ENCODE peak calls at places on chromosomes 13 and 19, in four cellular contexts. One of them, this sample, is unnamed.

GRCh38 chr13:68905186-68905585 is 1202.4 kb upstream of the ATXN8OS start:
- DNase-seq in HEK293T: no peak
- DNase-seq in WTC11: no peak
- DNase-seq in K562: no peak
- DNase-seq in this sample: no peak

GRCh38 chr19:2887391-2887914 is 13.3 kb upstream of the ZNF57 start:
- DNase-seq in HEK293T: peak; percentile 45
- DNase-seq in K562: peak; percentile 71
- DNase-seq in WTC11: no peak
- DNase-seq in this sample: peak; percentile 76

GRCh38 chr19:18422530-18423191 is 3.5 kb downstream of the SSBP4 start:
- DNase-seq in HEK293T: no peak
- DNase-seq in WTC11: no peak
- DNase-seq in K562: no peak
- DNase-seq in this sample: no peak

GRCh38 chr19:1884291-1884718 is 991 bp downstream of the ABHD17A start:
- DNase-seq in HEK293T: no peak
- DNase-seq in K562: peak; percentile 45
- DNase-seq in WTC11: no peak
- DNase-seq in this sample: no peak

GRCh38 chr13:66556306-66556705 is 673.8 kb downstream of the PCDH9 start:
- DNase-seq in HEK293T: no peak
- DNase-seq in WTC11: no peak
- DNase-seq in K562: no peak
- DNase-seq in this sample: no peak

GRCh38 chr19:39070888-39071287 is 13.3 kb upstream of the ACP7 start:
- DNase-seq in HEK293T: no peak
- DNase-seq in K562: no peak
- DNase-seq in WTC11: no peak
- DNase-seq in this sample: no peak

GRCh38 chr13:57633950-57634828 is 2.6 kb downstream of the PCDH17 start:
- DNase-seq in K562: no peak
- DNase-seq in HEK293T: no peak
- DNase-seq in WTC11: peak; percentile 35
- DNase-seq in this sample: no peak

GRCh38 chr13:44843403-44843802 is 145.9 kb downstream of the NUFIP1 start:
- DNase-seq in HEK293T: no peak
- DNase-seq in K562: no peak
- DNase-seq in WTC11: no peak
- DNase-seq in this sample: no peak

GRCh38 chr13:94710881-94711560 is 1.3 kb downstream of the SOX21 start:
- DNase-seq in WTC11: peak; percentile 53
- DNase-seq in HEK293T: peak; percentile 89
- DNase-seq in K562: peak; percentile 21
- DNase-seq in this sample: no peak

GRCh38 chr13:85333511-85333910 is 465.7 kb downstream of the SLITRK6 start:
- DNase-seq in K562: no peak
- DNase-seq in WTC11: no peak
- DNase-seq in HEK293T: no peak
- DNase-seq in this sample: no peak

GRCh38 chr19:2561895-2562294 is 86.0 kb downstream of the GADD45B start:
- DNase-seq in HEK293T: no peak
- DNase-seq in WTC11: no peak
- DNase-seq in K562: no peak
- DNase-seq in this sample: no peak

GRCh38 chr19:2334986-2335846 is 6.7 kb downstream of the SPPL2B start:
- DNase-seq in K562: no peak
- DNase-seq in WTC11: no peak
- DNase-seq in HEK293T: no peak
- DNase-seq in this sample: no peak

GRCh38 chr13:44557986-44558385 is 18.1 kb downstream of the TSC22D1 start:
- DNase-seq in HEK293T: no peak
- DNase-seq in WTC11: no peak
- DNase-seq in K562: no peak
- DNase-seq in this sample: no peak

GRCh38 chr19:16373079-16373478 is 48.5 kb downstream of the KLF2 start:
- DNase-seq in HEK293T: no peak
- DNase-seq in K562: no peak
- DNase-seq in WTC11: no peak
- DNase-seq in this sample: no peak

GRCh38 chr13:68749801-68750200 is 1357.8 kb upstream of the ATXN8OS start:
- DNase-seq in K562: no peak
- DNase-seq in WTC11: no peak
- DNase-seq in HEK293T: no peak
- DNase-seq in this sample: no peak

GRCh38 chr19:482186-483041 is 13.9 kb upstream of the MADCAM1 start:
- DNase-seq in WTC11: no peak
- DNase-seq in K562: peak; percentile 6
- DNase-seq in HEK293T: no peak
- DNase-seq in this sample: no peak

GRCh38 chr19:17944301-17944700 is 11.5 kb downstream of the CCDC124 start:
- DNase-seq in WTC11: no peak
- DNase-seq in HEK293T: no peak
- DNase-seq in K562: no peak
- DNase-seq in this sample: no peak

GRCh38 chr13:85828094-85828684 is 29.0 kb upstream of the SLITRK6 start:
- DNase-seq in WTC11: no peak
- DNase-seq in K562: peak; percentile 6
- DNase-seq in HEK293T: peak; percentile 39
- DNase-seq in this sample: peak; percentile 6

GRCh38 chr19:54248016-54248601 is 5.5 kb upstream of the LILRA6 start:
- DNase-seq in HEK293T: no peak
- DNase-seq in WTC11: no peak
- DNase-seq in K562: no peak
- DNase-seq in this sample: no peak

GRCh38 chr13:48748681-48749080 is 95.0 kb downstream of the CYSLTR2 start:
- DNase-seq in WTC11: no peak
- DNase-seq in HEK293T: no peak
- DNase-seq in K562: no peak
- DNase-seq in this sample: no peak

GRCh38 chr13:31090921-31091624 is 70.6 kb downstream of the HSPH1 start:
- DNase-seq in WTC11: no peak
- DNase-seq in K562: no peak
- DNase-seq in HEK293T: no peak
- DNase-seq in this sample: no peak

GRCh38 chr13:114062754-114063153 is 69.7 kb downstream of the RASA3 start:
- DNase-seq in WTC11: no peak
- DNase-seq in K562: no peak
- DNase-seq in HEK293T: no peak
- DNase-seq in this sample: no peak

GRCh38 chr13:99415851-99416331 is 85.4 kb upstream of the TM9SF2 start:
- DNase-seq in K562: no peak
- DNase-seq in WTC11: no peak
- DNase-seq in HEK293T: no peak
- DNase-seq in this sample: no peak

GRCh38 chr19:7363225-7363624 is 14.5 kb downstream of the ARHGEF18 start:
- DNase-seq in WTC11: no peak
- DNase-seq in K562: no peak
- DNase-seq in HEK293T: no peak
- DNase-seq in this sample: no peak

GRCh38 chr13:41622545-41623429 is 165.4 kb downstream of the RGCC start:
- DNase-seq in WTC11: no peak
- DNase-seq in HEK293T: no peak
- DNase-seq in K562: no peak
- DNase-seq in this sample: no peak
- TF ChIP-seq ELF4 in WTC11: no peak
- TF ChIP-seq ELF4 in HEK293T: no peak
- TF ChIP-seq ELF4 in K562: no peak
- TF ChIP-seq ELF4 in this sample: no peak

GRCh38 chr19:10223488-10224213 is 7.5 kb downstream of the S1PR2 start:
- DNase-seq in WTC11: no peak
- DNase-seq in K562: peak; percentile 52
- DNase-seq in HEK293T: no peak
- DNase-seq in this sample: no peak

GRCh38 chr19:10217085-10217484 is 14.0 kb downstream of the S1PR2 start:
- DNase-seq in WTC11: no peak
- DNase-seq in HEK293T: no peak
- DNase-seq in K562: no peak
- DNase-seq in this sample: no peak

GRCh38 chr19:10222201-10222890 is 8.8 kb downstream of the S1PR2 start:
- DNase-seq in WTC11: no peak
- DNase-seq in K562: no peak
- DNase-seq in HEK293T: no peak
- DNase-seq in this sample: no peak

GRCh38 chr19:10220695-10221094 is 10.4 kb downstream of the S1PR2 start:
- DNase-seq in WTC11: no peak
- DNase-seq in K562: no peak
- DNase-seq in HEK293T: no peak
- DNase-seq in this sample: no peak

DNA sequence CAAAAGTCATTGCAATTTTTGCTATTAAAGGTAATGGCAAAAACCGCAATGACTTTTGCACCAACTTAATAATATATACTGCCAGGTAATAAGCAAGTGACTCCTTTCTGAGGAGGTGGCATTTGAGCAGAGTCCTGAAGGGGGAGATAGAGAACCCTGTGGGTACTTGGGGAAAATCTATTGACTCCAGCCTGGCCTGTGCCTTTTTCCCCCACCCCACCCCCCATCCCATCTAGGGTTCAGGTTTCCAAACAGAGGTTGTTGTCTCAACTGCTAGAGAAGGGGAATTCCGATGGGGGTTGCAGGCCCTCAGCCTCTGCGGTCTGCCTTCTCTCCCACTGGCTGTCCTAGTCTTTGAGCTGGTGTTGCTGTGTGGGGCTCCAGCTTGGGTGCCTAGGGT is 11.5 kb downstream of the S1PR2 start:
- DNase-seq in HEK293T: peak; percentile 61
- DNase-seq in WTC11: peak; percentile 57
- DNase-seq in K562: peak; percentile 65
- DNase-seq in this sample: peak; percentile 79
- TF ChIP-seq ELF4 in HEK293T: peak; percentile 98
- TF ChIP-seq ELF4 in WTC11: no peak
- TF ChIP-seq ELF4 in K562: no peak
- TF ChIP-seq ELF4 in this sample: no peak

DNA sequence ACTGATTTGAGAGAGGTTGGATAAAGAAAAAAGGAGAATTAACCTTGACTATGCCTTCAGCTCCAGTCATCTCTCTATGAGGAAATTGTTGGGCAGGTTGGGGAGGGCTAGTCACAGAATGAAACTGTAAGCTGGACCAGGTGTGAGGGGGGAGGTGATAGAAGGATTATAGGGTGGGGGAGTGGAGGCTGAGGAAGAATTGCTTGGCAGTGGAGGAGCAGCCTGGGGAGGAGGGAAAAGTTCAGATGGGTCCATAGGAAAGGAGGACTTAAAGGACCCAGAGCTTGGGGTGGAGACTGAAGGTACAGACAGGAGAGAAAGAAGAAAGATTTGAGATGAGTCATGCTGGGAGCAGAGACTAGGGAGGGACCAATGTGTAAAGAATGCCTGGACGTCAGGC is 8.2 kb upstream of the ZNF431 start:
- DNase-seq in K562: peak; percentile 24
- DNase-seq in WTC11: no peak
- DNase-seq in HEK293T: no peak
- DNase-seq in this sample: no peak
- TF ChIP-seq ELF4 in K562: no peak
- TF ChIP-seq ELF4 in WTC11: no peak
- TF ChIP-seq ELF4 in HEK293T: no peak
- TF ChIP-seq ELF4 in this sample: no peak

GRCh38 chr19:23415561-23416191 is 20.4 kb upstream of the ZNF91 start:
- DNase-seq in WTC11: peak; percentile 90
- DNase-seq in HEK293T: no peak
- DNase-seq in K562: no peak
- DNase-seq in this sample: no peak
- TF ChIP-seq ELF4 in WTC11: no peak
- TF ChIP-seq ELF4 in HEK293T: no peak
- TF ChIP-seq ELF4 in K562: no peak
- TF ChIP-seq ELF4 in this sample: no peak

GRCh38 chr13:97200081-97200942 is 21.8 kb upstream of the MBNL2 start:
- DNase-seq in K562: no peak
- DNase-seq in HEK293T: no peak
- DNase-seq in WTC11: no peak
- DNase-seq in this sample: no peak
- TF ChIP-seq ELF4 in K562: no peak
- TF ChIP-seq ELF4 in HEK293T: no peak
- TF ChIP-seq ELF4 in WTC11: no peak
- TF ChIP-seq ELF4 in this sample: no peak

DNA sequence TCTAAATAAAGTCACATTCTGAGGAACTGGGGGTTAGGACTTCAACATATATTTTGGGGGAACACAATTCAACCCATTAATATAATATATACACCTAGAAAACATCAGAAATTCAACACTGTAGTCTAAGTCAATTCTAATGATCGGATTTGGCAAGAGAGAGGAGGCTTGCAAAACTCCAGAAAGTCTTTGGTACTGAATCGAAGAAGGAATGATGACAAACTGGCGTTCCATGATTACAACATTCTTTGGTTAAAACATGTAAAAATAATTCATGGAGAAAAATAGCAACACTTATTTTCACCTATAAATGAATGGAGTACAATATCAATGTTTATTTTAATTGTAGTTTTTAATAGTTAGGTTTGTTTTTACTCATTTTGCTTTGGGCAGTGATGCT is 62.4 kb downstream of the MBNL2 start:
- DNase-seq in WTC11: no peak
- DNase-seq in K562: no peak
- DNase-seq in HEK293T: no peak
- DNase-seq in this sample: no peak
- TF ChIP-seq ELF4 in WTC11: no peak
- TF ChIP-seq ELF4 in K562: no peak
- TF ChIP-seq ELF4 in HEK293T: no peak
- TF ChIP-seq ELF4 in this sample: no peak

GRCh38 chr19:47729799-47730520 is 15.4 kb upstream of the NOP53 start:
- DNase-seq in WTC11: peak; percentile 95
- DNase-seq in HEK293T: peak; percentile 82
- DNase-seq in K562: peak; percentile 98
- DNase-seq in this sample: peak; percentile 57
- TF ChIP-seq ELF4 in WTC11: no peak
- TF ChIP-seq ELF4 in HEK293T: no peak
- TF ChIP-seq ELF4 in K562: peak; percentile 37
- TF ChIP-seq ELF4 in this sample: no peak

DNA sequence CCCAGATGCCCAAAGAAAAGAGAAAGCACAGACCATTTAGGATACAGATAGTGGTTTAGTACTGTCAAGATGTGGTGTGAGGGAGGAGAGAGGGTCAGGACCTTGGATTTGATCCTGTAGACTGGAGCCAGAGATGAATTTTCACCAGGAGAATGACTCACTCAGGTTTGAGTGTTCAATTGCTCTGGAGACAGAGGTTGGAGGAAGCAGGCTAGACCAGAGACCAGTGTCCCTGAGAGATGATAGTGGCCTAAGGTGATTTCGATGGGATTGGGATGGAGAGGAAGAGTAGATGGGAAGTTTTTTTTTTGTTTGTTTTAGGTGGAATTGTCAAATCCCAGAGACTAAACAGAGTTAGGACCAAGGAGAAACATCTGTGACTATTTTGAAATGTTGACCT is 2.3 kb downstream of the CEBPG start:
- DNase-seq in HEK293T: no peak
- DNase-seq in WTC11: no peak
- DNase-seq in K562: peak; percentile 34
- DNase-seq in this sample: peak; percentile 46
- TF ChIP-seq ELF4 in HEK293T: no peak
- TF ChIP-seq ELF4 in WTC11: no peak
- TF ChIP-seq ELF4 in K562: no peak
- TF ChIP-seq ELF4 in this sample: no peak

This sample was measured in HepG2.